ENCODE peak calls at places on chromosomes 12 and 14, in five cellular contexts. O is heart left ventricle, J is esophagus muscularis mucosa, R is lung, T is uterus. D is an unnamed sample. For H3K4me1, the result is how much of the 10 kb centered on the place peaks cover.

GRCh38 chr12:121404734-121405133 is 4.8 kb downstream of the RNF34 start:
- DNase-seq in O (no peak), J (no peak), R (no peak), T (no peak), D (peak)

GRCh38 chr12:1857086-1857485 is 36.7 kb downstream of the LRTM2 start:
- DNase-seq in O (no peak), J (no peak), R (no peak), T (no peak), D (no peak)

GRCh38 chr12:24617471-24617870 is 331.4 kb downstream of the BCAT1 start:
- DNase-seq in O (no peak), J (no peak), R (no peak), T (no peak), D (no peak)

GRCh38 chr12:15662983-15663659 is 126.1 kb downstream of the EPS8 start:
- DNase-seq in O (no peak), J (no peak), R (no peak), T (no peak), D (no peak)

GRCh38 chr14:39266871-39267591 is 33.3 kb downstream of the MIA2 start:
- DNase-seq in O (peak), J (peak), R (peak), T (peak), D (peak)

GRCh38 chr12:130754234-130755001 is 38.3 kb upstream of the RIMBP2 start:
- DNase-seq in O (no peak), J (no peak), R (no peak), T (no peak), D (no peak)

GRCh38 chr12:98224584-98225221 is 290.7 kb upstream of the TMPO start:
- DNase-seq in O (no peak), J (no peak), R (no peak), T (no peak), D (no peak)

GRCh38 chr14:98056946-98057345 is 1215.1 kb downstream of the BCL11B start:
- DNase-seq in O (no peak), J (no peak), R (no peak), T (no peak), D (no peak)

GRCh38 chr12:29534935-29535334 is 37.4 kb upstream of the OVCH1 start:
- DNase-seq in O (no peak), J (no peak), R (no peak), T (no peak), D (no peak)

GRCh38 chr12:66269757-66270383 is 32.4 kb upstream of the HELB start:
- DNase-seq in O (no peak), J (no peak), R (no peak), T (no peak), D (no peak)

GRCh38 chr12:109278912-109279311 is 30.2 kb downstream of the FOXN4 start:
- DNase-seq in O (no peak), J (no peak), R (no peak), T (no peak), D (no peak)

GRCh38 chr14:105490318-105490571 is 801 bp upstream of the TEDC1 start:
- DNase-seq in O (peak), J (no peak), R (no peak), T (no peak), D (peak)

DNA sequence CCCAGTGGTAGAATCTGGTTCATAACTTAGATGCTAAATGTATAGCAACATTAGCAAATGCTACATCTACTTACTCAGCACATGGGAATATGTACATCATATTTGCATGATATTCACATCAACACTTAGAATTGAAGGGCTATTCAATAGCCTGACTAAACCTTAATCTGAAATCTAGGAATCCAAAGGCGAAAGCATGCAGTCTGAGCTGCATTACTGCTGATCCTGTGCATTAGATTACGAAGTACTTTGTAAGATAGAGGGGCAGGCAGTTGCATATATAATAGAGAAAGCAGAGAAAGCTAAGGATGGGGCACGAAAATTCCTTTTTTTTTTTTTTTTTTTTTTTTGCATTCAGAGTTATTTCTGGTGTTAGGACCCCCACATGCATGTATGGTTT is 40.4 kb downstream of the SLC38A4 start:
- DNase-seq in O (no peak), J (no peak), R (no peak), T (no peak), D (no peak)
- H3K27ac ChIP-seq in O (no peak), J (no peak), R (no peak), T (no peak), D (no peak)

GRCh38 chr12:63753743-63754142 is 26.0 kb upstream of the RXYLT1 start:
- DNase-seq in O (no peak), J (no peak), R (no peak), T (no peak), D (no peak)
- TF ChIP-seq CTCF in O (no peak), J (no peak), R (no peak), T (no peak), D (no peak)

GRCh38 chr12:19189522-19189921 is 60.0 kb downstream of the PLEKHA5 start:
- DNase-seq in O (no peak), J (no peak), R (no peak), T (no peak), D (no peak)
- H3K4me1 ChIP-seq in O (under half), J (half or more), R (under half), T (under half), D (under half)

GRCh38 chr14:101636081-101636560 is 74.8 kb downstream of the DIO3 start:
- DNase-seq in O (no peak), J (no peak), R (no peak), T (no peak), D (no peak)

GRCh38 chr14:101633276-101633675 is 72.0 kb downstream of the DIO3 start:
- DNase-seq in O (no peak), J (peak), R (no peak), T (no peak), D (no peak)

GRCh38 chr14:101634453-101635237 is 73.3 kb downstream of the DIO3 start:
- DNase-seq in O (no peak), J (no peak), R (no peak), T (peak), D (no peak)

GRCh38 chr14:101632520-101632919 is 71.2 kb downstream of the DIO3 start:
- DNase-seq in O (no peak), J (peak), R (no peak), T (no peak), D (no peak)

DNA sequence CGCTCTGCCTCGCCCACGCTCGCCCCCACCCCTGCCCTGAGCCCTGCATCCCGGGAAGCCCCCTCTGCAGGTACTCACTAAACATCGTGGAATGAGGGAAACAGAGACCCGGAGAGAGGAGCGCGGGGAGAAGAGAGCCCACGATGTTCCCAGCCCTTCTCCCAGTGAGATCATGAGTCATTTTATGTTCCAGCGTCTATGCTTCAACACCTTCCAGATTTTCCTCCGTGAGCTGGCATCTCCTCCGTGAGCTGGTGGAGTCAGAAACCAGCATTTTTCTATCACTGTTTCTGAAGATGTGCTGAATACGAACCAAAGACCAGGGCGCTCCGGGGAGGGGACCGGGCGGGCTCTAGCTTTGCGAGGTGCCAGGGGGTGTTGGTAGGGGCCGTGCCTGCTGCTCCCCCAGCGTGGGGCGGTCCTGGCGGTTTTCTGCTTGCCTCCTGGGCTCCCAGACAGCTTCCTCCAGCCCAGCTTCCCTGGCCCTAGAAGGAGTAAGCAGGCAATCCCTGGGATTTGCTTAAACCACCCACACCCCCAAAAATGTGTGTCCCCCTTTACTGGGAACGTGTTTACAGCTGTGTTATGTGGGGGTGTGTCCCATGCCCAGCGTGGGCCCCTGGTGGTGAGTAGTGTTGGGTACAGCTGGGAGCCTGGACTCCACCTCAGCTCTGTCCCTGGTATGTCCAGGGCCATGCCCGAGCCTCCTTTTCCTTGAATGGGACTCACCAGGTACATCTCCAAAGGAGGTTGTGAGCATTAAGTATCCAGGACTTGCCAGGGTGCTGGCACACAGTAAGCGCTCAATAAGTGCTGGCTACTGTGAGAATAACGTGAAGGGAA is 74.2 kb downstream of the DIO3 start:
- DNase-seq in O (no peak), J (peak), R (no peak), T (no peak), D (no peak)
- H3K27ac ChIP-seq in O (no peak), J (no peak), R (no peak), T (no peak), D (no peak)

GRCh38 chr14:91060472-91061308 is at the start of gene RPS6KA5:
- DNase-seq in O (peak), J (peak), R (peak), T (peak), D (peak)

GRCh38 chr14:91062600-91062999 is 2.2 kb upstream of the RPS6KA5 start:
- DNase-seq in O (no peak), J (no peak), R (no peak), T (no peak), D (no peak)

GRCh38 chr14:91058017-91058675 is 2.3 kb downstream of the RPS6KA5 start:
- DNase-seq in O (no peak), J (no peak), R (no peak), T (no peak), D (no peak)

GRCh38 chr14:91061309-91061887 is 957 bp upstream of the RPS6KA5 start:
- DNase-seq in O (no peak), J (no peak), R (no peak), T (no peak), D (no peak)

DNA sequence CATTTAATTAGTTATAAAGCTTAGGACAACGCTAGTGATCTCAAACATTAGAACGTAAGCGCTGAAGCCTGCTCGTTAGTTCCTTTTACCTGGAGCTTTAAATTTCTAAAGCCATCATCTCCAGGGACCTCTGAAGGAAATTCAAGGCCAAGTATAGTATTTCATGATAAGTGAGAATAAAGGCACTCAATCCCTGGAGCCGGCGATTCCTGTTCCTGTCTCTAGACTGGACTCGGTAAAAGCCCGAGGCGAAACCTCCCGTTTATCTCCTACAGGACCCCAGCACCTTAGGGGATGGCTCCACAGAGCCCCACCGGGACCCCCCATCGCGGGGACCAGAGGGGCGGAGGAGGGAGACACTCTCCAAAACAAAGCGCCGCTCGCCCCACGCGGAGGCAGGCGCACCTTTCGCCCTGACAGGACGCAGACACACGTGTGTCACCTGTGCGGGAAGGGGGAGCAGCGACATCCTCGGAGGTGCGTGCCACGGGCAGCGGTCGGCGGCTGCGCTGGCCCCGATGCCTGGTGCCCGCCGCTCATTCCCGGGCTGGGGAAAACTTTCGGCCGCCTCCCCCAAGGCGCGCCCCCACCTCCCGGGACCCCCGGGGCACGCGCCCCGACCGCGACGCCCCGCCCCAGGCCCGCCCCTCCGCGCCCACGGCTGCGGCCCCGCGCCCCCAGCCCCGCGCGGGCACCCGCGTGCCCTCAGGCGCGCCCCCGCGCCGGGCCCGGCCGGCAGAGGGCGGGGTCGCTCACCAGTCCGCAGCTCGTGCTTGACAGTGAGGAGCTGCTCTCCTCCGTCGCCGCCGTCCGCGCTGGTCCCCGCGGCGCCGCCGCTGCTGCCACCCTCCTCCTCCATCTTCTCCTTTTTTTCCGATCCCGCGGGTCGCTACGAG is 617 bp downstream of the RPS6KA5 start:
- DNase-seq in O (peak), J (no peak), R (peak), T (no peak), D (peak)
- TF ChIP-seq CTCF in O (no peak), J (peak), R (no peak), T (peak), D (no peak)

GRCh38 chr12:120240495-120240833 is 25.1 kb downstream of the PXN start:
- DNase-seq in O (no peak), J (no peak), R (no peak), T (no peak), D (no peak)

GRCh38 chr12:120238224-120238616 is 27.3 kb downstream of the PXN start:
- DNase-seq in O (no peak), J (no peak), R (no peak), T (no peak), D (no peak)

GRCh38 chr12:120239776-120240494 is 25.6 kb downstream of the PXN start:
- DNase-seq in O (no peak), J (no peak), R (no peak), T (no peak), D (no peak)

GRCh38 chr12:120241561-120242274 is 23.8 kb downstream of the PXN start:
- DNase-seq in O (no peak), J (no peak), R (no peak), T (no peak), D (peak)

GRCh38 chr12:120238839-120239445 is 26.6 kb downstream of the PXN start:
- DNase-seq in O (no peak), J (no peak), R (no peak), T (no peak), D (no peak)
- H3K4me1 ChIP-seq in O (half or more), J (half or more), R (half or more), T (under half), D (under half)